ENCODE peak calls at places on chromosomes 5 and 9, in ten cellular contexts. X is GM10248; I is NCI-H774; E is activated T-cell treated with anti-CD3 and anti-CD28 coated beads, Interleukin-2, amount 50 U/mL, for 4 hours; O is D341Med; G is fibroblast of lung; T is DMS53; L is AG09309; C is astrocyte of the hippocampus; Y is CD8-positive, alpha-beta T cell. P is an unnamed sample.

GRCh38 chr5:139655727-139656271 is 7.7 kb downstream of the CXXC5 start:
- DNase-seq in X (no peak), I (no peak), E (no peak), O (no peak), G (peak), T (peak), L (no peak), C (peak), Y (no peak), P (no peak)

GRCh38 chr9:137511758-137512463 is 38.3 kb downstream of the PNPLA7 start:
- DNase-seq in X (no peak), I (no peak), E (no peak), O (no peak), G (no peak), T (no peak), L (no peak), C (no peak), Y (no peak), P (no peak)

GRCh38 chr5:53397845-53398244 is 82.6 kb upstream of the FST start:
- DNase-seq in X (no peak), I (no peak), E (no peak), O (no peak), G (peak), T (no peak), L (peak), C (peak), Y (no peak), P (no peak)

GRCh38 chr9:107755267-107755666 is 265.7 kb upstream of the KLF4 start:
- DNase-seq in X (no peak), I (no peak), E (no peak), O (no peak), G (peak), T (peak), L (no peak), C (peak), Y (no peak), P (no peak)

GRCh38 chr9:113673726-113674125 is 202.4 kb upstream of the ZNF618 start:
- DNase-seq in X (no peak), I (no peak), E (no peak), O (no peak), G (peak), T (no peak), L (no peak), C (peak), Y (no peak), P (no peak)

GRCh38 chr9:84990416-84990815 is 320.9 kb downstream of the NTRK2 start:
- DNase-seq in X (no peak), I (no peak), E (no peak), O (no peak), G (peak), T (no peak), L (no peak), C (peak), Y (no peak), P (no peak)

GRCh38 chr5:374631-375335 is 53.3 kb downstream of the AHRR start:
- DNase-seq in X (no peak), I (no peak), E (no peak), O (peak), G (no peak), T (peak), L (no peak), C (no peak), Y (no peak), P (no peak)

GRCh38 chr9:126057036-126057435 is 269.6 kb upstream of the MVB12B start:
- DNase-seq in X (no peak), I (no peak), E (no peak), O (no peak), G (no peak), T (peak), L (no peak), C (no peak), Y (no peak), P (no peak)

GRCh38 chr5:6732634-6733410 is 19.6 kb downstream of the TENT4A start:
- DNase-seq in X (no peak), I (no peak), E (no peak), O (peak), G (peak), T (no peak), L (peak), C (peak), Y (no peak), P (no peak)

GRCh38 chr5:124660229-124661093 is 86.0 kb downstream of the ZNF608 start:
- DNase-seq in X (no peak), I (no peak), E (no peak), O (no peak), G (peak), T (peak), L (no peak), C (peak), Y (no peak), P (no peak)

GRCh38 chr9:111458139-111459009 is 25.8 kb downstream of the ECPAS start:
- DNase-seq in X (no peak), I (no peak), E (no peak), O (no peak), G (no peak), T (no peak), L (no peak), C (no peak), Y (no peak), P (no peak)

GRCh38 chr5:133425183-133425582 is 187.2 kb downstream of the FSTL4 start:
- DNase-seq in X (no peak), I (no peak), E (no peak), O (no peak), G (no peak), T (no peak), L (no peak), C (no peak), Y (no peak), P (no peak)

GRCh38 chr5:375921-376871 is 54.7 kb downstream of the AHRR start:
- DNase-seq in X (no peak), I (no peak), E (no peak), O (peak), G (no peak), T (no peak), L (no peak), C (no peak), Y (no peak), P (no peak)

GRCh38 chr9:135948873-135949665 is 12.1 kb downstream of the UBAC1 start:
- DNase-seq in X (no peak), I (no peak), E (no peak), O (no peak), G (no peak), T (no peak), L (no peak), C (no peak), Y (no peak), P (no peak)

GRCh38 chr5:110705349-110705748 is 21.1 kb downstream of the TMEM232 start:
- DNase-seq in X (no peak), I (no peak), E (no peak), O (no peak), G (no peak), T (no peak), L (no peak), C (no peak), Y (no peak), P (no peak)

GRCh38 chr9:71506821-71507220 is 261.5 kb downstream of the CEMIP2 start:
- DNase-seq in X (no peak), I (no peak), E (no peak), O (no peak), G (peak), T (peak), L (peak), C (peak), Y (no peak), P (no peak)

GRCh38 chr5:78605611-78606010 is 43.0 kb downstream of the LHFPL2 start:
- DNase-seq in X (no peak), I (no peak), E (no peak), O (no peak), G (peak), T (no peak), L (no peak), C (no peak), Y (no peak), P (no peak)

GRCh38 chr9:98263482-98264357 is 8.3 kb upstream of the TBC1D2 start:
- DNase-seq in X (peak), I (peak), E (peak), O (peak), G (peak), T (peak), L (peak), C (peak), Y (peak), P (peak)

GRCh38 chr5:14349029-14349428 is 205.9 kb downstream of the TRIO start:
- DNase-seq in X (no peak), I (no peak), E (no peak), O (no peak), G (no peak), T (no peak), L (no peak), C (no peak), Y (no peak), P (no peak)

GRCh38 chr9:133708770-133709611 is 29.2 kb downstream of the SARDH start:
- DNase-seq in X (peak), I (no peak), E (peak), O (no peak), G (no peak), T (peak), L (no peak), C (no peak), Y (peak), P (peak)

GRCh38 chr5:133226186-133226585 is 174.4 kb downstream of the HSPA4 start:
- DNase-seq in X (no peak), I (no peak), E (no peak), O (no peak), G (no peak), T (peak), L (no peak), C (no peak), Y (no peak), P (no peak)

GRCh38 chr5:39194466-39195136 is 24.8 kb downstream of the FYB1 start:
- DNase-seq in X (no peak), I (no peak), E (no peak), O (no peak), G (peak), T (no peak), L (peak), C (peak), Y (no peak), P (no peak)

GRCh38 chr5:111069839-111070238 is 1.7 kb upstream of the TSLP start:
- DNase-seq in X (no peak), I (no peak), E (no peak), O (no peak), G (peak), T (no peak), L (peak), C (peak), Y (no peak), P (no peak)